ENCODE peak calls at places on chromosomes 5 and 9, in five cellular contexts. One of them, this sample, is unnamed.

GRCh38 chr5:40497573-40497972 is 182.1 kb upstream of the PTGER4 start:
- DNase-seq in ovary: no peak
- DNase-seq in WTC11: no peak
- DNase-seq in activated T-helper 1 cell treated with anti-CD3 and anti-CD28 coated beads, Interleukin-12 subunit alpha, Interleukin-12 subunit beta, Interleukin-2, Interleukin-4 antibody, amounts not matched to agents 30 ng/mL and 10 ng/mL and 1 ng/mL, durations not matched to agents 14 hours and 24 hours and 36 hours: no peak
- DNase-seq in heart left ventricle: no peak
- DNase-seq in this sample: peak

GRCh38 chr5:115262405-115263247 is at the start of gene PGGT1B:
- DNase-seq in ovary: peak
- DNase-seq in WTC11: peak
- DNase-seq in activated T-helper 1 cell treated with anti-CD3 and anti-CD28 coated beads, Interleukin-12 subunit alpha, Interleukin-12 subunit beta, Interleukin-2, Interleukin-4 antibody, amounts not matched to agents 30 ng/mL and 10 ng/mL and 1 ng/mL, durations not matched to agents 14 hours and 24 hours and 36 hours: peak
- DNase-seq in heart left ventricle: peak
- DNase-seq in this sample: peak

GRCh38 chr9:104982543-104982942 is 54.6 kb upstream of the ABCA1 start:
- DNase-seq in ovary: no peak
- DNase-seq in WTC11: no peak
- DNase-seq in activated T-helper 1 cell treated with anti-CD3 and anti-CD28 coated beads, Interleukin-12 subunit alpha, Interleukin-12 subunit beta, Interleukin-2, Interleukin-4 antibody, amounts not matched to agents 30 ng/mL and 10 ng/mL and 1 ng/mL, durations not matched to agents 14 hours and 24 hours and 36 hours: no peak
- DNase-seq in heart left ventricle: no peak
- DNase-seq in this sample: no peak

GRCh38 chr5:111930905-111931461 is 174.0 kb upstream of the NREP start:
- DNase-seq in ovary: no peak
- DNase-seq in WTC11: no peak
- DNase-seq in activated T-helper 1 cell treated with anti-CD3 and anti-CD28 coated beads, Interleukin-12 subunit alpha, Interleukin-12 subunit beta, Interleukin-2, Interleukin-4 antibody, amounts not matched to agents 30 ng/mL and 10 ng/mL and 1 ng/mL, durations not matched to agents 14 hours and 24 hours and 36 hours: no peak
- DNase-seq in heart left ventricle: no peak
- DNase-seq in this sample: no peak

GRCh38 chr9:91033802-91034201 is 232.2 kb downstream of the SYK start:
- DNase-seq in ovary: no peak
- DNase-seq in WTC11: peak
- DNase-seq in activated T-helper 1 cell treated with anti-CD3 and anti-CD28 coated beads, Interleukin-12 subunit alpha, Interleukin-12 subunit beta, Interleukin-2, Interleukin-4 antibody, amounts not matched to agents 30 ng/mL and 10 ng/mL and 1 ng/mL, durations not matched to agents 14 hours and 24 hours and 36 hours: peak
- DNase-seq in heart left ventricle: peak
- DNase-seq in this sample: peak

GRCh38 chr9:105700598-105701544 is 6.5 kb downstream of the TMEM38B start:
- DNase-seq in ovary: no peak
- DNase-seq in WTC11: no peak
- DNase-seq in activated T-helper 1 cell treated with anti-CD3 and anti-CD28 coated beads, Interleukin-12 subunit alpha, Interleukin-12 subunit beta, Interleukin-2, Interleukin-4 antibody, amounts not matched to agents 30 ng/mL and 10 ng/mL and 1 ng/mL, durations not matched to agents 14 hours and 24 hours and 36 hours: no peak
- DNase-seq in heart left ventricle: no peak
- DNase-seq in this sample: no peak

GRCh38 chr5:10491673-10492026 is 50.0 kb downstream of the ROPN1L start:
- DNase-seq in ovary: no peak
- DNase-seq in WTC11: no peak
- DNase-seq in activated T-helper 1 cell treated with anti-CD3 and anti-CD28 coated beads, Interleukin-12 subunit alpha, Interleukin-12 subunit beta, Interleukin-2, Interleukin-4 antibody, amounts not matched to agents 30 ng/mL and 10 ng/mL and 1 ng/mL, durations not matched to agents 14 hours and 24 hours and 36 hours: no peak
- DNase-seq in heart left ventricle: no peak
- DNase-seq in this sample: no peak

GRCh38 chr5:157820593-157821252 is 38.2 kb downstream of the CLINT1 start:
- DNase-seq in ovary: no peak
- DNase-seq in WTC11: no peak
- DNase-seq in activated T-helper 1 cell treated with anti-CD3 and anti-CD28 coated beads, Interleukin-12 subunit alpha, Interleukin-12 subunit beta, Interleukin-2, Interleukin-4 antibody, amounts not matched to agents 30 ng/mL and 10 ng/mL and 1 ng/mL, durations not matched to agents 14 hours and 24 hours and 36 hours: no peak
- DNase-seq in heart left ventricle: no peak
- DNase-seq in this sample: peak

GRCh38 chr5:43193171-43193951 is 1.3 kb downstream of the NIM1K start:
- DNase-seq in ovary: no peak
- DNase-seq in WTC11: no peak
- DNase-seq in activated T-helper 1 cell treated with anti-CD3 and anti-CD28 coated beads, Interleukin-12 subunit alpha, Interleukin-12 subunit beta, Interleukin-2, Interleukin-4 antibody, amounts not matched to agents 30 ng/mL and 10 ng/mL and 1 ng/mL, durations not matched to agents 14 hours and 24 hours and 36 hours: peak
- DNase-seq in heart left ventricle: no peak
- DNase-seq in this sample: peak

GRCh38 chr9:136615631-136616306 is 46.9 kb upstream of the EGFL7 start:
- DNase-seq in ovary: no peak
- DNase-seq in WTC11: no peak
- DNase-seq in activated T-helper 1 cell treated with anti-CD3 and anti-CD28 coated beads, Interleukin-12 subunit alpha, Interleukin-12 subunit beta, Interleukin-2, Interleukin-4 antibody, amounts not matched to agents 30 ng/mL and 10 ng/mL and 1 ng/mL, durations not matched to agents 14 hours and 24 hours and 36 hours: no peak
- DNase-seq in heart left ventricle: no peak
- DNase-seq in this sample: no peak

GRCh38 chr5:137264573-137264972 is 234.6 kb downstream of the SPOCK1 start:
- DNase-seq in ovary: no peak
- DNase-seq in WTC11: no peak
- DNase-seq in activated T-helper 1 cell treated with anti-CD3 and anti-CD28 coated beads, Interleukin-12 subunit alpha, Interleukin-12 subunit beta, Interleukin-2, Interleukin-4 antibody, amounts not matched to agents 30 ng/mL and 10 ng/mL and 1 ng/mL, durations not matched to agents 14 hours and 24 hours and 36 hours: no peak
- DNase-seq in heart left ventricle: no peak
- DNase-seq in this sample: no peak

GRCh38 chr5:139104577-139105271 is 93.4 kb downstream of the SIL1 start:
- DNase-seq in ovary: peak
- DNase-seq in WTC11: no peak
- DNase-seq in activated T-helper 1 cell treated with anti-CD3 and anti-CD28 coated beads, Interleukin-12 subunit alpha, Interleukin-12 subunit beta, Interleukin-2, Interleukin-4 antibody, amounts not matched to agents 30 ng/mL and 10 ng/mL and 1 ng/mL, durations not matched to agents 14 hours and 24 hours and 36 hours: no peak
- DNase-seq in heart left ventricle: no peak
- DNase-seq in this sample: no peak

GRCh38 chr5:134905246-134905996 is 490 bp downstream of the PCBD2 start:
- DNase-seq in ovary: no peak
- DNase-seq in WTC11: no peak
- DNase-seq in activated T-helper 1 cell treated with anti-CD3 and anti-CD28 coated beads, Interleukin-12 subunit alpha, Interleukin-12 subunit beta, Interleukin-2, Interleukin-4 antibody, amounts not matched to agents 30 ng/mL and 10 ng/mL and 1 ng/mL, durations not matched to agents 14 hours and 24 hours and 36 hours: peak
- DNase-seq in heart left ventricle: no peak
- DNase-seq in this sample: peak

GRCh38 chr5:76691470-76692273 is 24.3 kb upstream of the F2R start:
- DNase-seq in ovary: no peak
- DNase-seq in WTC11: no peak
- DNase-seq in activated T-helper 1 cell treated with anti-CD3 and anti-CD28 coated beads, Interleukin-12 subunit alpha, Interleukin-12 subunit beta, Interleukin-2, Interleukin-4 antibody, amounts not matched to agents 30 ng/mL and 10 ng/mL and 1 ng/mL, durations not matched to agents 14 hours and 24 hours and 36 hours: no peak
- DNase-seq in heart left ventricle: no peak
- DNase-seq in this sample: no peak

GRCh38 chr5:68409259-68409658 is 193.7 kb downstream of the PIK3R1 start:
- DNase-seq in ovary: no peak
- DNase-seq in WTC11: no peak
- DNase-seq in activated T-helper 1 cell treated with anti-CD3 and anti-CD28 coated beads, Interleukin-12 subunit alpha, Interleukin-12 subunit beta, Interleukin-2, Interleukin-4 antibody, amounts not matched to agents 30 ng/mL and 10 ng/mL and 1 ng/mL, durations not matched to agents 14 hours and 24 hours and 36 hours: no peak
- DNase-seq in heart left ventricle: no peak
- DNase-seq in this sample: no peak

GRCh38 chr9:82168585-82168984 is 180.0 kb downstream of the SPATA31D1 start:
- DNase-seq in ovary: no peak
- DNase-seq in WTC11: no peak
- DNase-seq in activated T-helper 1 cell treated with anti-CD3 and anti-CD28 coated beads, Interleukin-12 subunit alpha, Interleukin-12 subunit beta, Interleukin-2, Interleukin-4 antibody, amounts not matched to agents 30 ng/mL and 10 ng/mL and 1 ng/mL, durations not matched to agents 14 hours and 24 hours and 36 hours: no peak
- DNase-seq in heart left ventricle: no peak
- DNase-seq in this sample: no peak

This sample was measured in GM23338.